ENCODE peak calls at places on chromosomes 12 and 14, in five cellular contexts. K is AML-193, T is GM04504, E is progenitor cell of endocrine pancreas, P is A549. U is an unnamed sample.

GRCh38 chr12:126869644-126870043 is 1397.3 kb upstream of the TMEM132C start:
- DNase-seq in E (no peak), T (no peak), P (no peak), K (peak; percentile 1), U (no peak)

GRCh38 chr14:75422169-75422568 is 5.7 kb upstream of the JDP2 start:
- DNase-seq in P (peak; percentile 52), T (peak; percentile 62), E (no peak), K (no peak), U (no peak)

GRCh38 chr12:13957576-13957975 is 23.8 kb downstream of the GRIN2B start:
- DNase-seq in K (no peak), P (no peak), E (no peak), T (no peak), U (no peak)

GRCh38 chr12:122788387-122788786 is 14.0 kb downstream of the CCDC62 start:
- DNase-seq in T (no peak), E (no peak), P (no peak), K (no peak), U (no peak)

GRCh38 chr14:60106341-60106740 is 14.6 kb downstream of the PCNX4 start:
- DNase-seq in T (no peak), P (no peak), K (no peak), E (no peak), U (no peak)

GRCh38 chr14:96905825-96906224 is 108.6 kb downstream of the VRK1 start:
- DNase-seq in E (no peak), P (no peak), K (peak; percentile 93), T (no peak), U (no peak)

GRCh38 chr14:55539975-55540374 is 40.0 kb upstream of the KTN1 start:
- DNase-seq in E (no peak), T (no peak), P (no peak), K (no peak), U (no peak)

GRCh38 chr12:3300833-3301401 is 190.1 kb upstream of the PRMT8 start:
- DNase-seq in T (no peak), K (no peak), E (no peak), P (no peak), U (no peak)

GRCh38 chr14:60008042-60008441 is 83.7 kb upstream of the PCNX4 start:
- DNase-seq in P (no peak), K (no peak), T (no peak), E (no peak), U (no peak)

GRCh38 chr14:89309670-89310177 is 107.3 kb downstream of the FOXN3 start:
- DNase-seq in E (no peak), T (no peak), P (no peak), K (no peak), U (no peak)

GRCh38 chr14:39038542-39038941 is 64.5 kb downstream of the SEC23A start:
- DNase-seq in P (no peak), K (no peak), E (no peak), T (no peak), U (no peak)

GRCh38 chr12:131123817-131124216 is 170.1 kb downstream of the ADGRD1 start:
- DNase-seq in K (no peak), E (no peak), T (no peak), P (no peak), U (no peak)

GRCh38 chr12:76183459-76184186 is 99.1 kb upstream of the NAP1L1 start:
- DNase-seq in K (no peak), T (peak; percentile 94), E (no peak), P (peak; percentile 64), U (no peak)

GRCh38 chr14:96309907-96310330 is 53.2 kb downstream of the ATG2B start:
- DNase-seq in P (peak; percentile 8), T (no peak), E (no peak), K (no peak), U (no peak)

GRCh38 chr12:111692575-111693210 is 6.8 kb downstream of the ACAD10 start:
- DNase-seq in P (peak; percentile 68), K (peak; percentile 8), E (no peak), T (no peak), U (no peak)

GRCh38 chr12:82942521-82942920 is 255.8 kb downstream of the TMTC2 start:
- DNase-seq in K (no peak), T (no peak), E (no peak), P (no peak), U (no peak)

GRCh38 chr12:48764521-48764920 is 24.4 kb downstream of the ADCY6 start:
- DNase-seq in P (no peak), K (no peak), E (no peak), T (no peak), U (peak; percentile 72)

GRCh38 chr14:98953544-98954346 is 318.3 kb downstream of the BCL11B start:
- DNase-seq in P (peak; percentile 80), K (no peak), T (peak; percentile 74), E (no peak), U (peak; percentile 44)

GRCh38 chr12:130493951-130494350 is 156.3 kb downstream of the PIWIL1 start:
- DNase-seq in P (no peak), K (no peak), T (no peak), E (no peak), U (no peak)

GRCh38 chr12:113136128-113136989 is 798 bp upstream of the RASAL1 start:
- DNase-seq in P (no peak), T (no peak), K (no peak), E (no peak), U (peak; percentile 67)